ENCODE peak calls at places on chromosome X, in five cellular contexts. One of them, this sample, is unnamed.

GRCh38 chrX:12956704-12957541 is 18.0 kb upstream of the TMSB4X start:
- DNase-seq in left ventricle myocardium inferior: no peak
- DNase-seq in CD8-positive, alpha-beta T cell: peak; percentile 58
- DNase-seq in esophagus squamous epithelium: no peak
- DNase-seq in tibial nerve: no peak
- DNase-seq in this sample: no peak

GRCh38 chrX:131762802-131763234 is 218.9 kb downstream of the OR13H1 start:
- DNase-seq in left ventricle myocardium inferior: no peak
- DNase-seq in CD8-positive, alpha-beta T cell: peak; percentile 61
- DNase-seq in esophagus squamous epithelium: no peak
- DNase-seq in tibial nerve: no peak
- DNase-seq in this sample: no peak

GRCh38 chrX:18290200-18290599 is 64.3 kb downstream of the SCML2 start:
- DNase-seq in left ventricle myocardium inferior: no peak
- DNase-seq in CD8-positive, alpha-beta T cell: no peak
- DNase-seq in esophagus squamous epithelium: no peak
- DNase-seq in tibial nerve: no peak
- DNase-seq in this sample: no peak

GRCh38 chrX:50805316-50805715 is 8.7 kb downstream of the SHROOM4 start:
- DNase-seq in left ventricle myocardium inferior: no peak
- DNase-seq in CD8-positive, alpha-beta T cell: no peak
- DNase-seq in esophagus squamous epithelium: no peak
- DNase-seq in tibial nerve: no peak
- DNase-seq in this sample: no peak

GRCh38 chrX:47358387-47359065 is 11.9 kb upstream of the ZNF157 start:
- DNase-seq in left ventricle myocardium inferior: no peak
- DNase-seq in CD8-positive, alpha-beta T cell: peak; percentile 8
- DNase-seq in esophagus squamous epithelium: no peak
- DNase-seq in tibial nerve: no peak
- DNase-seq in this sample: no peak

GRCh38 chrX:2370436-2370835 is 130.3 kb downstream of the DHRSX start:
- DNase-seq in left ventricle myocardium inferior: no peak
- DNase-seq in CD8-positive, alpha-beta T cell: no peak
- DNase-seq in esophagus squamous epithelium: no peak
- DNase-seq in tibial nerve: no peak
- DNase-seq in this sample: no peak

GRCh38 chrX:95332530-95332929 is 1352.1 kb upstream of the DIAPH2 start:
- DNase-seq in left ventricle myocardium inferior: no peak
- DNase-seq in CD8-positive, alpha-beta T cell: no peak
- DNase-seq in esophagus squamous epithelium: no peak
- DNase-seq in tibial nerve: no peak
- DNase-seq in this sample: no peak

GRCh38 chrX:41178201-41178600 is 93.0 kb downstream of the USP9X start:
- DNase-seq in left ventricle myocardium inferior: no peak
- DNase-seq in CD8-positive, alpha-beta T cell: no peak
- DNase-seq in esophagus squamous epithelium: no peak
- DNase-seq in tibial nerve: no peak
- DNase-seq in this sample: no peak

GRCh38 chrX:108131471-108131870 is 39.9 kb downstream of the ATG4A start:
- DNase-seq in left ventricle myocardium inferior: no peak
- DNase-seq in CD8-positive, alpha-beta T cell: no peak
- DNase-seq in esophagus squamous epithelium: no peak
- DNase-seq in tibial nerve: no peak
- DNase-seq in this sample: no peak

GRCh38 chrX:48468247-48468671 is 1.8 kb downstream of the SLC38A5 start:
- DNase-seq in left ventricle myocardium inferior: no peak
- DNase-seq in CD8-positive, alpha-beta T cell: peak; percentile 19
- DNase-seq in esophagus squamous epithelium: no peak
- DNase-seq in tibial nerve: no peak
- DNase-seq in this sample: no peak

GRCh38 chrX:109199726-109200125 is 282.2 kb downstream of the GUCY2F start:
- DNase-seq in left ventricle myocardium inferior: no peak
- DNase-seq in CD8-positive, alpha-beta T cell: no peak
- DNase-seq in esophagus squamous epithelium: no peak
- DNase-seq in tibial nerve: no peak
- DNase-seq in this sample: no peak

GRCh38 chrX:153882086-153882498 is 3.9 kb downstream of the L1CAM start:
- DNase-seq in left ventricle myocardium inferior: no peak
- DNase-seq in CD8-positive, alpha-beta T cell: no peak
- DNase-seq in esophagus squamous epithelium: no peak
- DNase-seq in tibial nerve: no peak
- DNase-seq in this sample: no peak

GRCh38 chrX:130834149-130834548 is 68.9 kb downstream of the ENOX2 start:
- DNase-seq in left ventricle myocardium inferior: no peak
- DNase-seq in CD8-positive, alpha-beta T cell: no peak
- DNase-seq in esophagus squamous epithelium: no peak
- DNase-seq in tibial nerve: no peak
- DNase-seq in this sample: no peak

GRCh38 chrX:36908801-36909403 is 99.3 kb upstream of the FAM47C start:
- DNase-seq in left ventricle myocardium inferior: no peak
- DNase-seq in CD8-positive, alpha-beta T cell: no peak
- DNase-seq in esophagus squamous epithelium: no peak
- DNase-seq in tibial nerve: no peak
- DNase-seq in this sample: no peak

GRCh38 chrX:21479695-21480280 is 105.6 kb downstream of the CNKSR2 start:
- DNase-seq in left ventricle myocardium inferior: no peak
- DNase-seq in CD8-positive, alpha-beta T cell: no peak
- DNase-seq in esophagus squamous epithelium: no peak
- DNase-seq in tibial nerve: no peak
- DNase-seq in this sample: no peak

GRCh38 chrX:104117753-104118152 is 5.4 kb downstream of the ZCCHC18 start:
- DNase-seq in left ventricle myocardium inferior: no peak
- DNase-seq in CD8-positive, alpha-beta T cell: no peak
- DNase-seq in esophagus squamous epithelium: no peak
- DNase-seq in tibial nerve: no peak
- DNase-seq in this sample: no peak

GRCh38 chrX:5142644-5143043 is 1086.0 kb downstream of the NLGN4X start:
- DNase-seq in left ventricle myocardium inferior: no peak
- DNase-seq in CD8-positive, alpha-beta T cell: no peak
- DNase-seq in esophagus squamous epithelium: no peak
- DNase-seq in tibial nerve: no peak
- DNase-seq in this sample: no peak

GRCh38 chrX:13101439-13102139 is 57.2 kb upstream of the FAM9C start:
- DNase-seq in left ventricle myocardium inferior: peak; percentile 54
- DNase-seq in CD8-positive, alpha-beta T cell: peak; percentile 42
- DNase-seq in esophagus squamous epithelium: no peak
- DNase-seq in tibial nerve: peak; percentile 38
- DNase-seq in this sample: peak; percentile 62

GRCh38 chrX:68792083-68792482 is 36.7 kb upstream of the EFNB1 start:
- DNase-seq in left ventricle myocardium inferior: no peak
- DNase-seq in CD8-positive, alpha-beta T cell: no peak
- DNase-seq in esophagus squamous epithelium: no peak
- DNase-seq in tibial nerve: no peak
- DNase-seq in this sample: no peak

GRCh38 chrX:18390941-18391538 is 34.4 kb upstream of the CDKL5 start:
- DNase-seq in left ventricle myocardium inferior: peak; percentile 37
- DNase-seq in CD8-positive, alpha-beta T cell: peak; percentile 80
- DNase-seq in esophagus squamous epithelium: peak; percentile 2
- DNase-seq in tibial nerve: peak; percentile 59
- DNase-seq in this sample: peak; percentile 85

GRCh38 chrX:65595460-65595876 is 60.9 kb upstream of the LAS1L start:
- DNase-seq in left ventricle myocardium inferior: peak; percentile 91
- DNase-seq in CD8-positive, alpha-beta T cell: peak; percentile 96
- DNase-seq in esophagus squamous epithelium: peak; percentile 60
- DNase-seq in tibial nerve: peak; percentile 97
- DNase-seq in this sample: peak; percentile 98

GRCh38 chrX:69387559-69388487 is 116.3 kb upstream of the NALF2 start:
- DNase-seq in left ventricle myocardium inferior: peak; percentile 20
- DNase-seq in CD8-positive, alpha-beta T cell: peak; percentile 28
- DNase-seq in esophagus squamous epithelium: no peak
- DNase-seq in tibial nerve: no peak
- DNase-seq in this sample: peak; percentile 36

GRCh38 chrX:39137363-39137954 is 336.2 kb downstream of the MID1IP1 start:
- DNase-seq in left ventricle myocardium inferior: no peak
- DNase-seq in CD8-positive, alpha-beta T cell: no peak
- DNase-seq in esophagus squamous epithelium: no peak
- DNase-seq in tibial nerve: no peak
- DNase-seq in this sample: no peak

GRCh38 chrX:36803151-36803550 is 205.0 kb upstream of the FAM47C start:
- DNase-seq in left ventricle myocardium inferior: no peak
- DNase-seq in CD8-positive, alpha-beta T cell: no peak
- DNase-seq in esophagus squamous epithelium: no peak
- DNase-seq in tibial nerve: no peak
- DNase-seq in this sample: no peak

GRCh38 chrX:130228871-130229270 is 39.8 kb downstream of the ZNF280C start:
- DNase-seq in left ventricle myocardium inferior: no peak
- DNase-seq in CD8-positive, alpha-beta T cell: no peak
- DNase-seq in esophagus squamous epithelium: no peak
- DNase-seq in tibial nerve: no peak
- DNase-seq in this sample: no peak

GRCh38 chrX:104488811-104489210 is 77.2 kb upstream of the IL1RAPL2 start:
- DNase-seq in left ventricle myocardium inferior: no peak
- DNase-seq in CD8-positive, alpha-beta T cell: no peak
- DNase-seq in esophagus squamous epithelium: no peak
- DNase-seq in tibial nerve: no peak
- DNase-seq in this sample: no peak

GRCh38 chrX:134375691-134376090 is 84.3 kb upstream of the HPRT1 start:
- DNase-seq in left ventricle myocardium inferior: no peak
- DNase-seq in CD8-positive, alpha-beta T cell: no peak
- DNase-seq in esophagus squamous epithelium: no peak
- DNase-seq in tibial nerve: no peak
- DNase-seq in this sample: no peak

GRCh38 chrX:110168585-110168984 is 149.3 kb downstream of the AMMECR1 start:
- DNase-seq in left ventricle myocardium inferior: no peak
- DNase-seq in CD8-positive, alpha-beta T cell: no peak
- DNase-seq in esophagus squamous epithelium: no peak
- DNase-seq in tibial nerve: no peak
- DNase-seq in this sample: no peak

GRCh38 chrX:7024850-7025249 is 122.7 kb upstream of the STS start:
- DNase-seq in left ventricle myocardium inferior: no peak
- DNase-seq in CD8-positive, alpha-beta T cell: no peak
- DNase-seq in esophagus squamous epithelium: no peak
- DNase-seq in tibial nerve: no peak
- DNase-seq in this sample: no peak

GRCh38 chrX:154541896-154542722 is 4.5 kb downstream of the G6PD start:
- DNase-seq in left ventricle myocardium inferior: peak; percentile 73
- DNase-seq in CD8-positive, alpha-beta T cell: peak; percentile 34
- DNase-seq in esophagus squamous epithelium: no peak
- DNase-seq in tibial nerve: peak; percentile 70
- DNase-seq in this sample: peak; percentile 87

GRCh38 chrX:11386001-11386523 is 92.8 kb downstream of the AMELX start:
- DNase-seq in left ventricle myocardium inferior: no peak
- DNase-seq in CD8-positive, alpha-beta T cell: no peak
- DNase-seq in esophagus squamous epithelium: no peak
- DNase-seq in tibial nerve: no peak
- DNase-seq in this sample: no peak

GRCh38 chrX:121336831-121337421 is 289.5 kb downstream of the GLUD2 start:
- DNase-seq in left ventricle myocardium inferior: no peak
- DNase-seq in CD8-positive, alpha-beta T cell: no peak
- DNase-seq in esophagus squamous epithelium: no peak
- DNase-seq in tibial nerve: no peak
- DNase-seq in this sample: no peak

GRCh38 chrX:116232833-116233232 is 62.3 kb downstream of the AGTR2 start:
- DNase-seq in left ventricle myocardium inferior: no peak
- DNase-seq in CD8-positive, alpha-beta T cell: no peak
- DNase-seq in esophagus squamous epithelium: no peak
- DNase-seq in tibial nerve: no peak
- DNase-seq in this sample: no peak

GRCh38 chrX:122363112-122363511 is 821.0 kb upstream of the GRIA3 start:
- DNase-seq in left ventricle myocardium inferior: no peak
- DNase-seq in CD8-positive, alpha-beta T cell: no peak
- DNase-seq in esophagus squamous epithelium: no peak
- DNase-seq in tibial nerve: no peak
- DNase-seq in this sample: peak; percentile 12

DNA sequence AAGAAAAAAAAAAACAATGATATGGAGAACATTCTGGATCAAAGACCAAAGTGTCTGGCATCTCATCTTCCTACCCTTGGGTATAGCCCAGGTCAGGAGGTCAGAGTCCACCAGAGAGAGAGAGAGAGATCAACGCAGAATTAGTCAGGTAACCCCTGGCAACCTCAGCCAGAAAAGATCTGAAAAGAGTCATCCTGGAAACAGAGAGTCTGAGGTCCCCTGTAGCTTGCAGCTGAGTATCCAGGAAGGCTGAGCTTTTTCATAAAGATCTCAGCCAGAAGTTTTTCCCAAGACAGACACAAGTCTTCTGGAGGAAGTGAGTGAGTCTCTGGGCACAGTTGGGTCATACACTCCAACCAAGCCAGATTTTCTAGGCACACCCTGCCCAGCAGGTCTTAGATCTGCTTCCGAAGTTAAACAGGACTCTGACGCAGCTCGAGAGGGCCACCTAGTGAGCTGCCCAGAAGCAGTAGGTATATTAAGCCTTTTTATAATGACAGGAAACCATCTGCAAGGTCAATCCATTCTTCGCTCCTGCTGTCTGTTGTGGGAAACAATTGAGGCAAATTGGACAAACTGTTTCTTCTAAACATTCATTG is 35.7 kb downstream of the ACE2 start:
- DNase-seq in left ventricle myocardium inferior: peak; percentile 40
- DNase-seq in CD8-positive, alpha-beta T cell: peak; percentile 4
- DNase-seq in esophagus squamous epithelium: no peak
- DNase-seq in tibial nerve: peak; percentile 18
- DNase-seq in this sample: peak; percentile 48
- TF ChIP-seq CTCF in left ventricle myocardium inferior: peak; percentile 66
- TF ChIP-seq CTCF in CD8-positive, alpha-beta T cell: no peak
- TF ChIP-seq CTCF in esophagus squamous epithelium: peak; percentile 35
- TF ChIP-seq CTCF in tibial nerve: peak; percentile 21
- TF ChIP-seq CTCF in this sample: no peak

GRCh38 chrX:119496521-119496829 is 28.2 kb downstream of the SLC25A5 start:
- DNase-seq in left ventricle myocardium inferior: no peak
- DNase-seq in CD8-positive, alpha-beta T cell: no peak
- DNase-seq in esophagus squamous epithelium: no peak
- DNase-seq in tibial nerve: no peak
- DNase-seq in this sample: no peak

GRCh38 chrX:119497185-119497584 is 28.9 kb downstream of the SLC25A5 start:
- DNase-seq in left ventricle myocardium inferior: no peak
- DNase-seq in CD8-positive, alpha-beta T cell: no peak
- DNase-seq in esophagus squamous epithelium: no peak
- DNase-seq in tibial nerve: no peak
- DNase-seq in this sample: no peak

GRCh38 chrX:119492463-119492862 is 24.2 kb downstream of the SLC25A5 start:
- DNase-seq in left ventricle myocardium inferior: no peak
- DNase-seq in CD8-positive, alpha-beta T cell: no peak
- DNase-seq in esophagus squamous epithelium: no peak
- DNase-seq in tibial nerve: no peak
- DNase-seq in this sample: no peak

GRCh38 chrX:119500061-119500800 is 32.0 kb downstream of the SLC25A5 start:
- DNase-seq in left ventricle myocardium inferior: no peak
- DNase-seq in CD8-positive, alpha-beta T cell: no peak
- DNase-seq in esophagus squamous epithelium: no peak
- DNase-seq in tibial nerve: no peak
- DNase-seq in this sample: no peak

GRCh38 chrX:119495734-119496520 is 27.7 kb downstream of the SLC25A5 start:
- DNase-seq in left ventricle myocardium inferior: no peak
- DNase-seq in CD8-positive, alpha-beta T cell: no peak
- DNase-seq in esophagus squamous epithelium: no peak
- DNase-seq in tibial nerve: no peak
- DNase-seq in this sample: no peak
- H3K4me1 ChIP-seq in left ventricle myocardium inferior: no peaks in the 10 kb centered on the region
- H3K4me1 ChIP-seq in CD8-positive, alpha-beta T cell: peaks cover 2% of the 10 kb centered on the region
- H3K4me1 ChIP-seq in esophagus squamous epithelium: no peaks in the 10 kb centered on the region
- H3K4me1 ChIP-seq in tibial nerve: no peaks in the 10 kb centered on the region
- H3K4me1 ChIP-seq in this sample: no peaks in the 10 kb centered on the region

GRCh38 chrX:33339219-33339618 is 127.9 kb upstream of the DMD start:
- DNase-seq in left ventricle myocardium inferior: no peak
- DNase-seq in CD8-positive, alpha-beta T cell: no peak
- DNase-seq in esophagus squamous epithelium: no peak
- DNase-seq in tibial nerve: no peak
- DNase-seq in this sample: no peak
- H3K4me3 ChIP-seq in left ventricle myocardium inferior: peak overlapping the region; percentile 47
- H3K4me3 ChIP-seq in CD8-positive, alpha-beta T cell: no peak overlapping the region
- H3K4me3 ChIP-seq in esophagus squamous epithelium: no peak overlapping the region
- H3K4me3 ChIP-seq in tibial nerve: peak overlapping the region; percentile 37
- H3K4me3 ChIP-seq in this sample: no peak overlapping the region

GRCh38 chrX:1351981-1352714 is 15.6 kb downstream of the IL3RA start:
- DNase-seq in left ventricle myocardium inferior: no peak
- DNase-seq in CD8-positive, alpha-beta T cell: no peak
- DNase-seq in esophagus squamous epithelium: no peak
- DNase-seq in tibial nerve: no peak
- DNase-seq in this sample: no peak
- TF ChIP-seq CTCF in left ventricle myocardium inferior: no peak
- TF ChIP-seq CTCF in CD8-positive, alpha-beta T cell: no peak
- TF ChIP-seq CTCF in esophagus squamous epithelium: no peak
- TF ChIP-seq CTCF in tibial nerve: no peak
- TF ChIP-seq CTCF in this sample: no peak